ENCODE peak calls at places on chromosomes 16 and 17, in five cellular contexts. X is esophagus muscularis mucosa, A is A549, D is transverse colon, C is sigmoid colon. Q is an unnamed sample.

GRCh38 chr17:44636562-44636961 is 19.7 kb upstream of the MEIOC start:
- DNase-seq in C (no peak), A (peak; percentile 69), D (no peak), X (no peak), Q (peak; percentile 16)

GRCh38 chr16:35629001-35629400 is 2169.6 kb downstream of the TP53TG3F start:
- DNase-seq in A (no peak), D (no peak), X (no peak), C (no peak), Q (no peak)

GRCh38 chr16:69106491-69107291 is 1.2 kb downstream of the HAS3 start:
- DNase-seq in D (peak; percentile 18), X (no peak), A (no peak), C (no peak), Q (no peak)

GRCh38 chr16:6206080-6206479 is 1108.5 kb upstream of the EEF2KMT start:
- DNase-seq in D (peak; percentile 24), X (no peak), C (no peak), A (no peak), Q (no peak)

GRCh38 chr16:31214705-31215286 is 877 bp downstream of the TRIM72 start:
- DNase-seq in C (no peak), A (no peak), D (no peak), X (no peak), Q (no peak)

GRCh38 chr17:559699-560378 is 154.8 kb downstream of the VPS53 start:
- DNase-seq in C (peak; percentile 67), X (no peak), A (peak; percentile 53), D (no peak), Q (no peak)

GRCh38 chr17:7582401-7583252 is 1.0 kb upstream of the MPDU1 start:
- DNase-seq in A (no peak), D (peak; percentile 24), C (peak; percentile 72), X (no peak), Q (no peak)

GRCh38 chr16:12436201-12436657 is 367.5 kb downstream of the CPPED1 start:
- DNase-seq in D (no peak), X (no peak), C (no peak), A (no peak), Q (no peak)

GRCh38 chr16:12646490-12647274 is 157.0 kb downstream of the CPPED1 start:
- DNase-seq in X (no peak), C (no peak), A (peak; percentile 45), D (no peak), Q (peak; percentile 47)

GRCh38 chr16:67155305-67156145 is 4.2 kb downstream of the TRADD start:
- DNase-seq in D (peak; percentile 80), A (peak; percentile 72), X (no peak), C (peak; percentile 85), Q (peak; percentile 57)

GRCh38 chr16:58678716-58679115 is 5.9 kb downstream of the SLC38A7 start:
- DNase-seq in D (no peak), A (peak; percentile 55), C (peak; percentile 71), X (no peak), Q (no peak)

GRCh38 chr16:324451-325334 is 27.8 kb downstream of the AXIN1 start:
- DNase-seq in A (no peak), C (no peak), X (no peak), D (peak; percentile 42), Q (no peak)

GRCh38 chr16:21159281-21159951 is 942 bp downstream of the LDAF1 start:
- DNase-seq in X (no peak), D (peak; percentile 63), C (peak; percentile 75), A (no peak), Q (no peak)

GRCh38 chr16:1913327-1914083 is 4.7 kb downstream of the HS3ST6 start:
- DNase-seq in D (peak; percentile 91), C (no peak), A (no peak), X (no peak), Q (no peak)

GRCh38 chr17:72296456-72296855 is 175.6 kb downstream of the SOX9 start:
- DNase-seq in A (no peak), C (no peak), X (no peak), D (no peak), Q (no peak)

GRCh38 chr16:12097523-12098428 is 121.2 kb downstream of the SNX29 start:
- DNase-seq in A (no peak), D (peak; percentile 13), C (peak; percentile 76), X (no peak), Q (peak; percentile 98)

GRCh38 chr16:87778830-87779579 is 13.2 kb upstream of the KLHDC4 start:
- DNase-seq in C (peak; percentile 95), D (peak; percentile 93), X (peak; percentile 98), A (peak; percentile 99), Q (peak; percentile 88)
- TF ChIP-seq EP300 in C (no peak), D (peak; percentile 9), X (no peak), A (peak; percentile 97), Q (peak; percentile 96)

DNA sequence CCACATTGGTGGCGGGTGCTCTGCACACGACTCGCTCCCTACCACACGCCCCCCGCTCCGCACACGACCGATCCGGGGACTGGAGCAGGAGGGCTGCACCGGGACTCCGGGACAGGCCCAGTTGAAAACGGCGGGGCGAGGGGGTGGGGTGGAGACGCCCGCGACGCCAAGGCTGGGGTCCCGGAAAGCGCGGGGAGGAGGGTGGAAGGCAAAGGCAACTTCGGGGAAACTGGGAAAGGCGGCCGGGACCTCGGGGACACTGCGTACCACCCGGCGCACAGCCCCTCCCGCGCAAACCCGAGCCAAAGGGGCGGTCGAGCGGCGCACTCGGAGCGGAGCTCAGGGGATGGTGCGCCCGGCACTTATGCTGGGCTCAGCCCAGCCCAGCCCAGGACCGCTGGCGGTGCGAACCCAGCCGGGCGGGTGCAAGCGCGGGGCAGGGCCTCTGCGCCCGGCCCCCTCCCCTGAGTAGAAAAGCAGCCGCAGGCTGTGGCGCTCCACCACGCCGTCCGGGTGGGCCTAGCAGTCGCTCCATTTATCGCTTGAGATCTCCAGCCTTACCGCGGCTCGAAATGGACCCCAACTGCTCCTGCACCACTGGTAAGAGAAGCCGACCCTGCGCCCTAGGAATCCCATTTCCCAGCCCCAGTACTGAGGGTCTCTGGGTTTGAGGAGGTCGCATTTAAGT is at the start of gene MT1M:
- DNase-seq in A (no peak), X (no peak), D (peak; percentile 43), C (peak; percentile 83), Q (no peak)
- TF ChIP-seq POLR2A in A (no peak), X (peak; percentile 39), D (peak; percentile 81), C (peak; percentile 44), Q (no peak)

GRCh38 chr17:73485130-73485529 is 159.1 kb downstream of the SDK2 start:
- DNase-seq in A (no peak), X (no peak), C (no peak), D (no peak), Q (no peak)
- TF ChIP-seq EP300 in A (no peak), X (no peak), C (no peak), D (no peak), Q (no peak)

GRCh38 chr17:63848834-63849689 is 6.6 kb upstream of the SMARCD2 start:
- DNase-seq in A (peak; percentile 99), D (peak; percentile 93), X (peak; percentile 98), C (peak; percentile 96), Q (peak; percentile 71)
- TF ChIP-seq POLR2A in A (no peak), D (no peak), X (no peak), C (no peak), Q (no peak)

DNA sequence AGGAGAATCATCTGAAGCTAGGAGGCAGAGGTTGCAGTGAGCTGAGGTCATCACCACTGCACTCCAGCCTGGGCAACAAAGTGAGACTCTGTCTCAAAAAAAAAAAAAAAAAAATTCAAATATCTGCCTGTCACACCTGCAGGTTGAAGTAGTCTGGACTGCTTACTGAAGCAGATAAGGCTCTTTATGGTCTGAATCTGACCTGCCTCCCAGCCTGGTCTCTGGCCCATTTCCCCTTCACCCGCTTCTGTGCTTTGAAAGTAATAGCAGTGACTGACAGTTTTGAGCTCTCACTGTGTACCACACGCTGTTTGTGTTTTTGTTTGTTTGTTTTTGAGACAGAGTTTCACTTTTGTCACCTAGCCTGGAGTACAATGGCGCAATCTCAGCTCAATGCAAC is 5.8 kb downstream of the SEZ6L2 start:
- DNase-seq in A (no peak), X (no peak), D (no peak), C (no peak), Q (no peak)
- TF ChIP-seq EP300 in A (no peak), X (no peak), D (no peak), C (no peak), Q (no peak)

GRCh38 chr17:79023886-79024771 is at the start of gene C1QTNF1:
- DNase-seq in A (peak; percentile 35), X (no peak), D (peak; percentile 70), C (peak; percentile 86), Q (no peak)

GRCh38 chr17:79023180-79023705 is 726 bp upstream of the C1QTNF1 start:
- DNase-seq in D (peak; percentile 3), C (peak; percentile 61), A (no peak), X (no peak), Q (no peak)

GRCh38 chr17:79026345-79027273 is 2.6 kb downstream of the C1QTNF1 start:
- DNase-seq in C (peak; percentile 70), A (peak; percentile 78), D (peak; percentile 56), X (no peak), Q (peak; percentile 99)

GRCh38 chr17:79027274-79027924 is 3.4 kb downstream of the C1QTNF1 start:
- DNase-seq in C (peak; percentile 69), X (no peak), A (no peak), D (no peak), Q (peak; percentile 94)

GRCh38 chr17:79024901-79025737 is 1.1 kb downstream of the C1QTNF1 start:
- DNase-seq in X (no peak), A (no peak), C (peak; percentile 88), D (peak; percentile 51), Q (no peak)
- TF ChIP-seq POLR2A in X (no peak), A (no peak), C (no peak), D (peak; percentile 40), Q (no peak)

DNA sequence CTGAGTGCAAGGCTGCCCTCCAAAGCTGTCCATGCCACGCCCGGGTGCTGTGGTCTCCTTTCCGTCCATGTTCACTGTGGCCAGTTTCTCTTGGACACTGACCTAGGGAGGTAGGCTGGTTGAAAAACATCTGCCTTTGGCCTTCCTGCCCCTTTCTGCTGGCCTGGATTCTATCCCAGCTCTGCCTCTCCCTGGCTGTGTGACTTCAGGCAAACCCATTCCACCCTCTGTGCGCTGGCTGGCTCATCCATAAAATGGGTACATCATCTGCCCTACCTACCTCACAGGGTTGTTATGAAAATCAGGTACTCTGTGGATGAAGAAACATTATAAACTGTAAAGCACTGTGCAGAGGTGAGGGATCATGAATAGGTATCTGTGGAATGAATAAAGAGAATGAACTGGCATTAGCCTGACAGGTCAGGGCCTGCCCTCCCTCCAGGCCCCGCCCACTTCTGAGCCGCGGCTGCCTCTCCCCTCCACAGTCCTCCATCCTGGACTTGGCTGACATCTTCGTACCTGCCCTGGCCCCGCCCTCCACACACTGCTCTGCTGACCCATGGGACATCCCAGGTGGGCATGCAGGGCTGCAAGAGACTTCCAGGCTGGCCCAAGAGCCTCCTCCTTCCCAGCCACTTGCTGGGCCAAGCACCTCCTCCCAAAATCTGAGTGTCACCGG is 7.1 kb upstream of the SPATA20 start:
- DNase-seq in C (no peak), D (peak; percentile 76), A (peak; percentile 39), X (no peak), Q (no peak)
- TF ChIP-seq EP300 in C (no peak), D (no peak), A (no peak), X (no peak), Q (no peak)

DNA sequence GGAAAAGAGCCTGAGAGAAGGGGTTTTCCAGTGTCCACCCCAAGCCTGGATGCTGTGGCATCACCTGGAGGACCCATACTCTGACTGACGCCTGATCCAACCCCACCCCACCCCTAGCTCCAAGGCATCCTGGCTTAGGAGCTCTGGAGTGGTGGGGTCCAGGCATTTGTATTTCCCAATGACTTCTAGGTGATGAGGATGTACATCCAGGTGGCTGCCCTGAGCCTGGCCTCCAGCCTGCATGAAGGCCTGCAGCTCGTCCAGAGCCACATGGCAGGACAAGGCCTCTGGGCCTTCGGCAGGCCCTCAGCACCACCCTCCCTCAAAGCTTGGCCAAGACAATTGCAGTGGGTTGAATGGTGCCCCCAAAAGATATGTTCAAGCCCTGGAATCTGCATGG is 347.5 kb downstream of the C16orf95 start:
- DNase-seq in D (no peak), A (no peak), C (no peak), X (no peak), Q (no peak)
- TF ChIP-seq POLR2A in D (no peak), A (no peak), C (no peak), X (no peak), Q (no peak)

GRCh38 chr16:3305109-3306068 is at the start of the genes TIGD7 and ZNF75A:
- DNase-seq in X (peak; percentile 95), C (peak; percentile 93), D (peak; percentile 87), A (peak; percentile 95), Q (no peak)
- TF ChIP-seq EP300 in X (no peak), C (no peak), D (no peak), A (no peak), Q (no peak)